ENCODE peak calls at places on chromosomes 11 and 22, in seven cellular contexts. V, P, Z, X, G, E and C are unnamed samples.

GRCh38 chr11:911031-911889 is 650 bp upstream of the CHID1 start:
- DNase-seq in V (peak; percentile 64), P (peak; percentile 35), Z (no peak), X (peak; percentile 69), G (no peak), E (no peak), C (no peak)

GRCh38 chr11:34840736-34841386 is 75.3 kb downstream of the APIP start:
- DNase-seq in V (peak; percentile 13), P (peak; percentile 59), Z (peak; percentile 12), X (peak; percentile 51), G (no peak), E (no peak), C (peak; percentile 57)

GRCh38 chr11:34866375-34866774 is 49.8 kb downstream of the APIP start:
- DNase-seq in V (peak; percentile 22), P (no peak), Z (no peak), X (no peak), G (no peak), E (no peak), C (no peak)

GRCh38 chr11:31651208-31651607 is 141.6 kb downstream of the ELP4 start:
- DNase-seq in V (no peak), P (no peak), Z (no peak), X (no peak), G (no peak), E (no peak), C (no peak)

GRCh38 chr11:19827399-19828135 is 114.9 kb downstream of the NAV2 start:
- DNase-seq in V (no peak), P (peak; percentile 43), Z (no peak), X (no peak), G (peak; percentile 39), E (no peak), C (no peak)

GRCh38 chr11:35623708-35624168 is 5.5 kb downstream of the FJX1 start:
- DNase-seq in V (peak; percentile 94), P (no peak), Z (no peak), X (no peak), G (no peak), E (no peak), C (no peak)

GRCh38 chr11:120181446-120181992 is 29.3 kb upstream of the OAF start:
- DNase-seq in V (no peak), P (no peak), Z (no peak), X (no peak), G (no peak), E (no peak), C (no peak)

GRCh38 chr22:38866399-38867123 is 5.5 kb downstream of the CBX6 start:
- DNase-seq in V (no peak), P (no peak), Z (no peak), X (no peak), G (peak; percentile 70), E (no peak), C (no peak)

GRCh38 chr22:23786261-23786710 is 480 bp upstream of the SMARCB1 start:
- DNase-seq in V (no peak), P (no peak), Z (peak; percentile 27), X (no peak), G (no peak), E (no peak), C (no peak)

GRCh38 chr11:2870460-2870859 is 15.1 kb downstream of the CDKN1C start:
- DNase-seq in V (no peak), P (no peak), Z (peak; percentile 46), X (no peak), G (no peak), E (no peak), C (no peak)

GRCh38 chr11:97722065-97722464 is 1298.7 kb upstream of the CNTN5 start:
- DNase-seq in V (peak; percentile 89), P (peak; percentile 1), Z (no peak), X (no peak), G (no peak), E (no peak), C (peak; percentile 24)

GRCh38 chr22:21730535-21731308 is 4.9 kb downstream of the YPEL1 start:
- DNase-seq in V (no peak), P (no peak), Z (no peak), X (peak; percentile 33), G (no peak), E (no peak), C (no peak)

GRCh38 chr22:47297261-47298016 is 535.0 kb downstream of the TBC1D22A start:
- DNase-seq in V (no peak), P (no peak), Z (peak; percentile 6), X (no peak), G (no peak), E (no peak), C (no peak)

GRCh38 chr11:57547854-57548377 is 10.5 kb downstream of the SMTNL1 start:
- DNase-seq in V (no peak), P (no peak), Z (no peak), X (no peak), G (no peak), E (no peak), C (no peak)

GRCh38 chr11:8671651-8672062 is 10.8 kb downstream of the TRIM66 start:
- DNase-seq in V (peak; percentile 87), P (no peak), Z (no peak), X (no peak), G (no peak), E (no peak), C (no peak)

GRCh38 chr11:2517016-2517385 is 72.2 kb downstream of the KCNQ1 start:
- DNase-seq in V (no peak), P (no peak), Z (peak; percentile 22), X (no peak), G (no peak), E (no peak), C (no peak)

GRCh38 chr22:37566903-37567798 is 6.9 kb downstream of the CDC42EP1 start:
- DNase-seq in V (peak; percentile 46), P (peak; percentile 68), Z (peak; percentile 91), X (peak; percentile 66), G (no peak), E (peak; percentile 84), C (peak; percentile 61)

GRCh38 chr22:25666308-25666707 is 75.7 kb upstream of the MYO18B start:
- DNase-seq in V (no peak), P (peak; percentile 19), Z (no peak), X (no peak), G (no peak), E (no peak), C (peak; percentile 95)

GRCh38 chr11:2862950-2863618 is 22.5 kb downstream of the CDKN1C start:
- DNase-seq in V (peak; percentile 12), P (no peak), Z (no peak), X (no peak), G (no peak), E (no peak), C (no peak)

DNA sequence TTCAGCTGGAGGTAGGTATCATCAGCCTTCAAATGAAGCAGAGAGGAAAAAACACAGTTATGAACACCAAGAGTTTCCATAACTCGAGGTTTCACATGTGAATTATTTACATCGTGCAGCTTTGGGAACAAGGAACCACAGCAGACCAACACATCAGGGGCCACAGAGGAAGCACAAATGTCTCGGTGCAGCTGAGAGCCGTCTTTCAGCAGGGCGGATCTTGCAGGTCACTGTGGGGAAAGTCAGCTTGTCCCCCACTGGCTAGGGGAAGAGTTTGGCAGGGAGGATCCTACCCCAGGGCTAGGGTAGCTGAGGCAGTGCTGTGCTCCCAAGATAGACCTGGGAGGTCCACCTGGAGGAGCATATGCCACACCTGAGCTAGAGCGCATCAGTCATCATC is 74.7 kb downstream of the C11orf58 start:
- DNase-seq in V (no peak), P (no peak), Z (no peak), X (no peak), G (no peak), E (no peak), C (no peak)
- TF ChIP-seq RFX5 in V (no peak), P (no peak), Z (no peak), X (no peak), G (no peak), E (no peak), C (no peak)

DNA sequence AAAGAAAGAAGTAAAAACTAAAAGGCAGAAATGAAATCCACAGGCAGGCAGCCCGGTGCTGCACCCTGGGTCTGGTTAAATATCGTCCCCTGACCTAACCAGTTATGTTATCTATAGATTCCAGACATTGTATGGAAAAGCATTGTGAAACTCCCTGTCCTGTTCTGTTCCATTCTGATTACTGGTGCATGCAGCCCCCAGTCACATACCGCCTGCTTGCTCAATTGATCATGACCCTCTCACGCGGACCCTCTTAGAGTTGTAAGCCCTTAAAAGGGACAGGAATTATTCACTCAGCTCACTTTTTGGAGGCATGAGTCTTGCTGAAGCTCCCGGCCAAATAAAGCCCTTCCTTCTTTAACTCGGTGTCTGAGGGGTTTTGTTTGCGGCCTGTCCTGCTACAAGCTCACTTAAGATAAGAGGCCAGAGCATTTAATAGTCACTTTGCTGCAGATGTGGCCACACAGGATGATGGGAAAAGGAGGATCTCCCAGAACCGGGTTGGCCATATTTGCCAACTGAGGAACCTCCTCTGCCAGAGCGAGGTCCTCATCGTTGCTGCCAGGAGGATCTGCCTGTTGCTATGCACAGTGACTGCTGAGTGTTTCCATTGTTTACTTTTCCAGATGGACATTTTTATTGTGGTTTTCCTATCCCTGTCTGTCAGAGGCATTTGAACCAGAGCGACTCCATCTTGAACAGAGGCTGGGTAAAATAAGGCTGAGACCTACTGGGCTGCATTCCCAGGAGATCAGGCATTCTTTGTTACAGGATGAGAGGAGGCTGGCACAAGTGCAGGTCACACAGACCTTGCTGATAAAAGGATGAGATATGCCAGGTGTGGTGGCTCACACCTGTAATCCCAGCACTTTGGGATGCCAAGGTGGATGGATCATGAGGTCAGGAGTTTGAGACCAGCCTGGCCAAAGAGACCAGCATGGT is 10.2 kb downstream of the C11orf96 start:
- DNase-seq in V (no peak), P (no peak), Z (no peak), X (peak; percentile 63), G (no peak), E (no peak), C (no peak)
- TF ChIP-seq RFX5 in V (no peak), P (no peak), Z (no peak), X (no peak), G (no peak), E (no peak), C (no peak)

DNA sequence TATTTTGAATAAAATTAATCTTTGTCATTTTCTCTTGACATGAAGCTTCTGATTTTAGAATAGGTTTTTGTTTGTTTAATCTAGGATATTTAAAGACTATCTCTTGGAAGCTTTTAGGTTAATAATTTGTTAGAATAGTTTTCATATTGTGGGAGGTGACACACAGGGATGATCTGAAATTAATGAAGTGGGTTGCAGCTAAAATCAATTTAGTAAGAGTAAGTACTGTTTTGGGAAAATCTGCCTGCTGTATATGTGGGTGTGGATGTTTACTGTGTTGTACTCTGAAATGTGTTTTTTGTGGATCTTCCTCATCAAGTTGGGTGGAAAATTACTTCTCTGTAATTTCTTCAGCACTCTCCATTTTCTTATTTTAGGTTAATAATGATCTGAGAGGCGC is 67.3 kb downstream of the BID start:
- DNase-seq in V (no peak), P (no peak), Z (no peak), X (no peak), G (no peak), E (no peak), C (no peak)
- TF ChIP-seq RFX5 in V (no peak), P (no peak), Z (no peak), X (no peak), G (no peak), E (no peak), C (no peak)

DNA sequence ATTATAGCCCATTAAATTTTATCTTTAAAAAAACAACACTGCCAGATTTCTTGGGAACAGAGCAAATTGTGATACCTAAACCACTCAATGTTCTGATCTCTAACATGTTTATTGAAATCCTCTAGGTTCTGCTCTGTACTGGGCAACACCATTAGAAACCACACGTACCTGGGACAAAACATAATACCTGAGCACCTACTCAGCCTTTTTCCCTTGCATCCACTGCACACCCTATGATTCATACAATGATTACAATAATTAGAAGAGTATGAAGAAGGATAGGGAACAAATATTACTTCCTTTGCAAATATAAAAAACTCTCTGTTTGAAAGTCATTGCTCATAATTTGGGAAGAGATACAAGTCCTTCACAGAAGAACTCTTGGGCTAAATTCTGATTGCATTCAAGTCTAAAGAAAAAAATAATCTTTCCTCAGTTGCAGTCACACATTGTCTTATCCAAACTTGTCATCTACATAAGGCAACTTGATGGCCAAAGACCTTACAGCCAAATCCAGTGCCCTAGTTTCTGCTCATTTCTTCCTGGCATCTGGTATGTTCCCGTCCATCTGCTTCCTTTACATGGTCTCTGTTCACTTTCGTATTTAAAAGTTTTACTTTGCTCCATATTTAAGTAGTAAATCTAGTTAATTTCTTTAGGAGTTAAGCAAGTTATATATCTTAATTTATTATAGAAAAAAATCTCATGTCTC is 407.4 kb downstream of the LRRC4C start:
- DNase-seq in V (no peak), P (no peak), Z (no peak), X (no peak), G (no peak), E (no peak), C (no peak)
- TF ChIP-seq RFX5 in V (no peak), P (no peak), Z (no peak), X (no peak), G (no peak), E (no peak), C (no peak)